ENCODE peak calls at places on chromosomes 5 and 9, in eight cellular contexts. J is CD8-positive, alpha-beta memory T cell; S is adrenal gland; I is heart right ventricle; L is SJSA1; E is mammary epithelial cell; R is neural progenitor cell; V is colonic mucosa. U is an unnamed sample. For H3K36me3 and H3K27me3, the result is how much of the 10 kb centered on the place peaks cover.

GRCh38 chr9:131029574-131029952 is 20.6 kb downstream of the LAMC3 start:
- DNase-seq in J (no peak), I (no peak), V (no peak), S (no peak), R (no peak), E (no peak), L (no peak), U (no peak)

GRCh38 chr9:120080781-120081180 is 499.2 kb downstream of the CDK5RAP2 start:
- DNase-seq in I (no peak), V (no peak), E (no peak), R (peak), J (no peak), L (no peak), S (no peak), U (no peak)

GRCh38 chr5:167233507-167233906 is 1057.9 kb upstream of the WWC1 start:
- DNase-seq in E (no peak), S (no peak), V (no peak), J (no peak), I (no peak), R (no peak), L (no peak), U (no peak)

GRCh38 chr9:1916676-1917075 is 98.5 kb upstream of the SMARCA2 start:
- DNase-seq in S (no peak), L (no peak), V (no peak), J (no peak), E (no peak), I (no peak), R (no peak), U (no peak)

GRCh38 chr5:79186021-79186420 is 49.9 kb upstream of the JMY start:
- DNase-seq in E (no peak), J (no peak), L (no peak), I (no peak), S (no peak), R (no peak), V (no peak), U (no peak)

GRCh38 chr9:113886933-113887332 is 10.8 kb downstream of the ZNF618 start:
- DNase-seq in L (no peak), I (no peak), J (no peak), R (no peak), V (no peak), S (peak), E (peak), U (no peak)

GRCh38 chr5:9621379-9621903 is 8.7 kb downstream of the TAS2R1 start:
- DNase-seq in S (no peak), E (no peak), I (no peak), J (no peak), V (no peak), R (peak), L (peak), U (no peak)

GRCh38 chr5:74477761-74478160 is 162.8 kb downstream of the ENC1 start:
- DNase-seq in V (no peak), R (no peak), J (no peak), E (no peak), L (no peak), S (no peak), I (no peak), U (no peak)

GRCh38 chr5:122896598-122897282 is 51.3 kb downstream of the SNX24 start:
- DNase-seq in J (no peak), R (no peak), E (peak), V (no peak), I (no peak), S (no peak), L (peak), U (no peak)

GRCh38 chr5:178392386-178392785 is 159.8 kb upstream of the PHYKPL start:
- DNase-seq in J (no peak), I (no peak), R (no peak), S (no peak), L (no peak), E (no peak), V (no peak), U (no peak)

GRCh38 chr9:16671591-16672137 is 198.8 kb downstream of the BNC2 start:
- DNase-seq in L (no peak), V (no peak), S (no peak), J (no peak), R (no peak), E (peak), I (no peak), U (no peak)

GRCh38 chr9:89496645-89497044 is 1.3 kb downstream of the SEMA4D start:
- DNase-seq in J (no peak), I (no peak), R (no peak), V (no peak), S (peak), L (no peak), E (no peak), U (no peak)

GRCh38 chr9:89494199-89494598 is 3.7 kb downstream of the SEMA4D start:
- DNase-seq in I (no peak), L (no peak), R (no peak), E (no peak), S (no peak), J (no peak), V (no peak), U (no peak)

GRCh38 chr9:89497181-89497963 is 541 bp downstream of the SEMA4D start:
- DNase-seq in S (peak), V (peak), L (no peak), R (peak), J (peak), I (no peak), E (no peak), U (no peak)

GRCh38 chr9:89497978-89498844 is at the start of gene SEMA4D:
- DNase-seq in V (peak), S (peak), E (peak), I (peak), R (peak), J (peak), L (no peak), U (peak)

DNA sequence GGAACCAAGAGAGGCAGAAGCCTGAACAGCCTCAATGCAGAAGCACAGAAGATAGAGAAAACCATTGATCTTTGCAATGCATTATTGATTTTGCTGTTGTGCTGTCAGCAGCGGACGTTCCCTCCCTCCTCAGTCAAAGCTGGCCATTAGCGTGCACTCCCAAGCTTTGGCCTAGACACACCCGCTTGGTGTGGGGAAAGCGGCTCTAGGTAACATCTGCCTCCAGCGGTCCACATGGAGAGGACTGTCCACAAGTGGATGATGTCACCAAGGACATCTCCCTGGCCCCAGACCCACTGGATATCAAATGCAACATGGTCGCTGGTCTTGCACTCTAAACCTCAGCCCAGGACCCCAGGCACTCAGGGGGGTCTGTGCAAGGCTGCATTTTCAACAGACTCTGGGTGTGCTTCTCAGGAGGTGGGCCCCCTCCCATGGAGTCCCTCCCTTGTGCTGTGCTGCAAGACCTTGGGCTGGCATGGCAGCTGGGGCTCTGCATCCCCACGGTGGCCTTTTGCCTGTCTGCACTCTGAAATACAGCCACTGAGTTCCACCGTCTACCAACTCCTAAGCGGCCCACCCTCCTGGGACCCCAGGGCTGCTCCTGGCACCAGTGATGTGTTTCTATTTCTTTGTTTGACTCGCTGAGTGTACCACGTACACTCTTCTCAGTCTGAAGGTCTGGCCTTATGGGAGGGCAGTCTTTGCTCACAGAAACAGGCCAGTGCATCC is 1.9 kb downstream of the SEMA4D start:
- DNase-seq in S (no peak), R (no peak), L (no peak), I (no peak), J (no peak), V (no peak), E (no peak), U (no peak)
- H3K4me3 ChIP-seq in S (no peak), R (peak), L (no peak), I (peak), J (peak), V (peak), E (no peak), U (no peak)

DNA sequence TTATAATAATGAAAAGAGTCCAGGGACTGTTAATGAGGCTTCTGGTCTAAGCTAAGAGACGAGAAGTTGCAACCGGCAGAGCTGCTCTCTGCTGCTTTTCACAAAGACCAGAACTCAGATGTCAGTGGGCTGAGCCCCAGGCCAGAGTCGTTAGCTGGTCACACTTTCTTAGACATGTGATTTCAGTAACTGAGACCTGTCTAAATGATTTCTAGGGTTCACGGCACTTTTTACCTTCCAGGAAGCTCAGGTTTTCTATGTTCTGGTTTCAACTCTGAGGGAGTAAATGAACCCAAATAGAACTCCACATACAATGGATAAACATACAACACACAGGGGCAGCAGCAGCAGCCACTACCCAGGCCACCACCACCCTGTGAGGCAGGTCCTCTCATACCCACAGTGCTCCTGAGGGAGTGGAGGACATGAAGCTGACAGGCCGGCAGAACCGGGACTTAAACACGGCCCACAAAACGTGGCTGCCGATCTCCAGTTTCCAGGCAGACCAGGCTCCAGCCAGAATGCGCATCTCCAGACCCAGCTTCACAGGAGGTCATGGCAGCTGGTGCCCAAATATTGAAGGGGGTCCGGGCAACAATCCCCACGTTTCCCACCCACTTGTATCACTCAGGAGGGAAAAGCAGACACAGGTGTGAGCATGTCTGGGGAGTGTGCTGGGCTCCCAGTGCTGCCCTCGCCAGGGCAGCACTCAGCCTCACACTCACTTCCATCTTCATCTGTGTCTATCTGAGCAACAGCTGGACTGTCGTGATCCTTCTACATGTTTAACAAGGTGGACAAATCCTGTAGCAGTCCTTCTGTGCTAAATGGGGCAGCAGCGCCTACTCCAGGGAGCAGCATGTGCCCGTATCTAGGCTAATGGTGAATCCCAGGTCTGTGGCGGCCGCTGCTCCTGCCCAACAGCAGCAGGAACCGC is 38.8 kb downstream of the IARS1 start:
- DNase-seq in L (no peak), S (no peak), R (no peak), E (no peak), J (no peak), V (no peak), I (no peak), U (no peak)
- H3K36me3 ChIP-seq in L (half or more), S (half or more), R (under half), E (half or more), J (half or more), V (under half), I (half or more), U (half or more)

GRCh38 chr9:74499111-74499601 is 2.0 kb downstream of the RORB start:
- DNase-seq in L (no peak), S (peak), R (peak), E (peak), J (no peak), I (no peak), V (no peak), U (no peak)
- H3K27me3 ChIP-seq in L (half or more), S (under half), R (half or more), E (under half), J (under half), I (half or more), V (under half), U (half or more)

GRCh38 chr9:95684516-95684915 is 167.7 kb upstream of the PTCH1 start:
- DNase-seq in I (no peak), R (no peak), E (no peak), L (no peak), S (no peak), V (no peak), J (no peak), U (no peak)

DNA sequence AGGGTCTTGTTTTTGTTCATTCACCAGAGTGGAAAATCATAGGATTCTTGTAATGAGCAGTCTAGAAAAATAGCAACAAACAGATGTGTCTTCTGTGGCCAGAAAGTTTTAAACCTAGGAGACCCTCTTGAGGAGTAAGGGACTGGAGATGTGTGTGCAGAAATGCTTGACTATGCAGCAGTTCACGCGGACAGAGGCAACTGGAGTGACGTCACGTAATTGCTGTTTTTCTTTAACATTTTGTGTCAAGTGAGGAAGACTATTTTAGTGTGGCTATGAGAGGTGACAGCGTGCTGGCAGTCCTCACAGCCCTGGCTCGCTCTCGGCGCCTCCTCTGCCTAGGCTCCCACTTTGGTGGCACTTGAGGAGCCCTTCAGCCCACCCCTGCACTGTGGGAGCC is 163.1 kb upstream of the PTCH1 start:
- DNase-seq in J (no peak), E (no peak), R (no peak), V (no peak), L (no peak), I (no peak), S (no peak), U (no peak)
- H3K4me3 ChIP-seq in J (no peak), E (no peak), R (no peak), V (no peak), L (no peak), I (no peak), S (no peak), U (no peak)

GRCh38 chr5:177291735-177292134 is 11.8 kb downstream of the RAB24 start:
- DNase-seq in L (no peak), E (no peak), V (no peak), S (no peak), J (no peak), R (no peak), I (no peak), U (no peak)
- H3K36me3 ChIP-seq in L (half or more), E (under half), V (under half), S (half or more), J (half or more), R (under half), I (half or more), U (half or more)

DNA sequence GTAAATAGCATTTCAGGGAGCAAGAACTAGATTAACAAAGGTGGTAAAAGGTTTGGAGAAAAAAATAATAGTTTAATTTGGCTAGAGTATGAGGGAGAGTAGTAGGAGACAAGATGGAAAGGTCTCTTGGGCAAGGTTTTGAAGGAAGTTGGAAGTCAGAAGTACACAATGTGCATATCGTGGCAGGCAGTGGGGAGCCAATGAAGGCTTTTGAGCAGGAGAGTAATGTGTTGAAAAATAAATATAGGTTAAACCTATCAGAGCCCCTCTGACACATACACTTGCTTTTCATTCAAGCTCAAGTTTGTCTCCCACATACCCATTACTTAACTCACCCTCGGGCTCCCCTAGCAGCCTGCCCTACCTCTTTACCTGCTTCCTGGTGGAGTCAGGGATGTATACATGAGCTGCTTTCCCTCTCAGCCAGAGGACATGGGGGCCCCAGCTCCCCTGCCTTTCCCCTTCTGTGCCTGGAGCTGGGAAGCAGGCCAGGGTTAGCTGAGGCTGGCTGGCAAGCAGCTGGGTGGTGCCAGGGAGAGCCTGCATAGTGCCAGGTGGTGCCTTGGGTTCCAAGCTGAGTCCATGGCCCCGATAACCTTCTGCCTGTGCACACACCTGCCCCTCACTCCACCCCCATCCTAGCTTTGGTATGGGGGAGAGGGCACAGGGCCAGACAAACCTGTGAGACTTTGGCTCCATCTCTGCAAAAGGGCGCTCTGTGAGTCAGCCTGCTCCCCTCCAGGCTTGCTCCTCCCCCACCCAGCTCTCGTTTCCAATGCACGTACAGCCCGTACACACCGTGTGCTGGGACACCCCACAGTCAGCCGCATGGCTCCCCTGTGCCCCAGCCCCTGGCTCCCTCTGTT is at the start of gene CA9:
- DNase-seq in R (no peak), E (no peak), I (peak), V (peak), S (peak), J (no peak), L (no peak), U (no peak)
- H3K27me3 ChIP-seq in R (under half), E (under half), I (under half), V (under half), S (under half), J (under half), L (under half), U (under half)

GRCh38 chr9:91420471-91421021 is 3.1 kb downstream of the NFIL3 start:
- DNase-seq in I (no peak), V (no peak), L (peak), E (no peak), J (no peak), R (no peak), S (no peak), U (no peak)

GRCh38 chr9:91417602-91418218 is 5.9 kb downstream of the NFIL3 start:
- DNase-seq in L (no peak), S (peak), V (no peak), I (no peak), J (no peak), R (no peak), E (no peak), U (no peak)

GRCh38 chr9:91421987-91422765 is 1.5 kb downstream of the NFIL3 start:
- DNase-seq in I (peak), S (peak), E (peak), J (no peak), V (peak), L (peak), R (no peak), U (no peak)

GRCh38 chr9:91421022-91421765 is 2.4 kb downstream of the NFIL3 start:
- DNase-seq in E (no peak), R (peak), I (peak), V (peak), J (no peak), S (peak), L (no peak), U (no peak)

DNA sequence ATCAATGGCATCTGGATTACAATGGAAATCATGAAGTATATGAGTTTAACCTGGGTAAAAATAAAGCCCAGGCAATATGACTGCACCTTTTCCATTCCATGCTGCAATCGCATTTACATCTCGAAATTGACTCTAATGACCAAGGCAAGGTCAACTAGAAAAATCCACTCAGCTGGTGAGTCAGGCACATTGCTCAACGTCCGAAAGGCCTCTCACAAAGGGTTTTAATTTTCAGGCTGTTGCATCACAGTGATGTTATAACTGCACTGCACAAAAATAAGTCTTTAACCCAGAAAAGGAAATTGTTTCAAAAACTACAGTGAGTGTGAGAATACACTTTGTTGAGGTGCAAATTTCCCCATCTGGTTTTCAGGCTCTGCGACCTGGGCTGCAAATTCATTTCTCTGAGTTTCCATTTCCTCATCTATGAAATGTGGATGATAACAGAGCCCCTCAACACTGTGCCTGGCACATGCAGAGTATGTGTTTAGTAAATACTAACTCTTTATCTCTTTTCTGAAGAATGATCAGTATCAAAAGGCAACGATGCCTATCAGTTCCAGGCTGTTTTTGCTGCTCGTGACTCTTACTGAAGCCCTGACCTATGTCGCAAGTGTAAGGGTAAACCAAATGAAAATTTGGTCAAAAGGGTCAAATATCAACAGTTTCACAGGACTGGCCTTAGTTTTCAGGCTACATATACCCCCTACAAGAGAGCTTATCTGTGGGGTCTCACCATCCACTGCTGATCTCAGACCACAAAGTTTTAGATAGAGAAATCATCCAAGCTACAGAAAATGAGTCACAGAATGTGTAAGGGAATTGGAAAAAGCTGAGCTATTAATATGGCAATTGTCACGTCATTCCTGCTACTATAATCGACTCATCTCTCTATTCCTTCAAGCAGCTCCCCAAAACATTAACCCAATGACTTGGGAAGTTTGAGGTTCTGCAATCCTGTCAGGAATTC is 4.1 kb downstream of the NFIL3 start:
- DNase-seq in J (no peak), I (peak), V (peak), S (peak), L (peak), E (peak), R (no peak), U (no peak)
- H3K4me3 ChIP-seq in J (no peak), I (peak), V (no peak), S (no peak), L (no peak), E (no peak), R (no peak), U (no peak)

DNA sequence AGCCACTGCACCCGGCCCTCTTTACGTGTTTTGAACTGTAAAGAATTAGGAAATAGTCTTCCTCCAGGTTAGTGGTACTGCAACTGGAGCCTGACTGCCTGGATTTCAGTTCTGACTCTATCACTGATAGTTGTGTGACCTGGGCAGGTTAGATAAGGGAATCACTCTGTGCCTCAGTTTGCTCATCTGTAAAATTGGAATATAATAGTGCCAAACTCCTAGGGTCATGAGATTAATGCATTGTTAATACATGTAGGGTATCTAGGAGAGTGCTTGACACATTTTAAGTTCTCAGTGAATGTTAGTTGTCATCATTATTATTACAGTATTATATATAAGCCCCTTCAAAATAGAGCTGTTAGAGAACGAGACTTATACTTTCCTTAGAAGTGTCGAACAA is 72.5 kb upstream of the FSD1L start:
- DNase-seq in S (no peak), V (no peak), E (no peak), R (no peak), L (no peak), I (no peak), J (no peak), U (no peak)
- H3K36me3 ChIP-seq in S (under half), V (under half), E (under half), R (under half), L (under half), I (under half), J (under half), U (under half)

U was measured in HAP-1.